ENCODE peak calls at places on chromosome 4, in four cellular contexts. A, G, H and W are unnamed samples.

GRCh38 chr4:184309241-184310170 is 91.8 kb upstream of the ENPP6 start:
- DNase-seq in A (no peak), G (no peak), H (no peak), W (no peak)

GRCh38 chr4:156230151-156230550 is 276.5 kb upstream of the CTSO start:
- DNase-seq in A (no peak), G (no peak), H (no peak), W (no peak)

GRCh38 chr4:62225972-62226371 is 1025.8 kb downstream of the ADGRL3 start:
- DNase-seq in A (no peak), G (no peak), H (no peak), W (no peak)

GRCh38 chr4:138175337-138175794 is 66.8 kb downstream of the SLC7A11 start:
- DNase-seq in A (no peak), G (no peak), H (no peak), W (peak)

GRCh38 chr4:111985386-111985890 is 159.8 kb upstream of the FAM241A start:
- DNase-seq in A (no peak), G (no peak), H (no peak), W (no peak)

GRCh38 chr4:121199742-121200561 is 35.8 kb upstream of the TNIP3 start:
- DNase-seq in A (no peak), G (no peak), H (no peak), W (no peak)

GRCh38 chr4:101158136-101158485 is 189.2 kb downstream of the PPP3CA start:
- DNase-seq in A (no peak), G (no peak), H (no peak), W (no peak)

GRCh38 chr4:26782830-26783202 is 77.8 kb upstream of the STIM2 start:
- DNase-seq in A (no peak), G (no peak), H (no peak), W (no peak)

GRCh38 chr4:153038493-153039311 is 102.6 kb downstream of the FHDC1 start:
- DNase-seq in A (no peak), G (no peak), H (no peak), W (no peak)

GRCh38 chr4:64271601-64272081 is 137.6 kb downstream of the TECRL start:
- DNase-seq in A (no peak), G (no peak), H (no peak), W (no peak)

GRCh38 chr4:121030151-121030550 is 42.2 kb downstream of the NDNF start:
- DNase-seq in A (no peak), G (no peak), H (no peak), W (no peak)

GRCh38 chr4:23736466-23736865 is 153.4 kb downstream of the PPARGC1A start:
- DNase-seq in A (no peak), G (no peak), H (no peak), W (no peak)

GRCh38 chr4:84498203-84499026 is 677 bp downstream of the NKX6-1 start:
- DNase-seq in A (no peak), G (peak), H (no peak), W (no peak)

GRCh38 chr4:6242271-6243029 is 27.2 kb upstream of the WFS1 start:
- DNase-seq in A (no peak), G (no peak), H (no peak), W (no peak)

GRCh38 chr4:21507439-21507838 is 441.1 kb downstream of the KCNIP4 start:
- DNase-seq in A (no peak), G (no peak), H (no peak), W (no peak)

GRCh38 chr4:23877758-23878229 is 12.1 kb downstream of the PPARGC1A start:
- DNase-seq in A (no peak), G (peak), H (no peak), W (peak)

GRCh38 chr4:126441173-126441810 is 1126.5 kb downstream of the FAT4 start:
- DNase-seq in A (no peak), G (no peak), H (no peak), W (no peak)

GRCh38 chr4:159435561-159436023 is 332.7 kb downstream of the RAPGEF2 start:
- DNase-seq in A (no peak), G (peak), H (no peak), W (no peak)

GRCh38 chr4:41067369-41067768 is 147.0 kb downstream of the APBB2 start:
- DNase-seq in A (no peak), G (no peak), H (no peak), W (no peak)

GRCh38 chr4:152709675-152710438 is 30.1 kb upstream of the TMEM154 start:
- DNase-seq in A (no peak), G (peak), H (no peak), W (no peak)

GRCh38 chr4:36835246-36835645 is 409.3 kb upstream of the NWD2 start:
- DNase-seq in A (no peak), G (no peak), H (no peak), W (no peak)

GRCh38 chr4:67933755-67934154 is 29.5 kb downstream of the TMPRSS11A start:
- DNase-seq in A (no peak), G (no peak), H (no peak), W (no peak)

GRCh38 chr4:62260256-62260655 is 1060.1 kb downstream of the ADGRL3 start:
- DNase-seq in A (no peak), G (no peak), H (no peak), W (no peak)

GRCh38 chr4:72665376-72665978 is 96.5 kb upstream of the ADAMTS3 start:
- DNase-seq in A (no peak), G (no peak), H (no peak), W (no peak)

GRCh38 chr4:6452897-6453687 is 19.3 kb downstream of the PPP2R2C start:
- DNase-seq in A (no peak), G (no peak), H (no peak), W (no peak)

GRCh38 chr4:8079031-8079885 is 79.4 kb downstream of the ABLIM2 start:
- DNase-seq in A (no peak), G (peak), H (no peak), W (peak)

GRCh38 chr4:78155616-78156105 is 98.5 kb downstream of the FRAS1 start:
- DNase-seq in A (no peak), G (peak), H (no peak), W (no peak)

GRCh38 chr4:52574036-52574435 is 85.1 kb downstream of the USP46 start:
- DNase-seq in A (no peak), G (no peak), H (no peak), W (no peak)

GRCh38 chr4:6571608-6572007 is 3.4 kb upstream of the MAN2B2 start:
- DNase-seq in A (no peak), G (no peak), H (no peak), W (no peak)

GRCh38 chr4:148112231-148112982 is 329.8 kb downstream of the NR3C2 start:
- DNase-seq in A (no peak), G (peak), H (no peak), W (no peak)

GRCh38 chr4:88846232-88846790 is 148.7 kb upstream of the NAP1L5 start:
- DNase-seq in A (no peak), G (no peak), H (no peak), W (no peak)